ENCODE peak calls at places on chromosome 10, in nine cellular contexts. J, A, S, T, V, X, Y, N and M are unnamed samples. For H3K9me3, the result is how much of the 10 kb centered on the place peaks cover.

GRCh38 chr10:112758961-112759360 is 191.1 kb upstream of the TCF7L2 start:
- DNase-seq in J (no peak), A (no peak), S (no peak), T (no peak), V (no peak), X (no peak), Y (no peak), N (no peak), M (no peak)

GRCh38 chr10:91344117-91344856 is 65.9 kb upstream of the HECTD2 start:
- DNase-seq in J (no peak), A (no peak), S (no peak), T (no peak), V (no peak), X (no peak), Y (no peak), N (no peak), M (no peak)

GRCh38 chr10:50324680-50325393 is 73.5 kb upstream of the ASAH2 start:
- DNase-seq in J (no peak), A (no peak), S (no peak), T (no peak), V (no peak), X (no peak), Y (no peak), N (no peak), M (no peak)

GRCh38 chr10:71766717-71767419 is 6.5 kb downstream of the VSIR start:
- DNase-seq in J (peak), A (peak), S (peak), T (peak), V (peak), X (no peak), Y (peak), N (no peak), M (no peak)

GRCh38 chr10:27816305-27816704 is 70.7 kb upstream of the MKX start:
- DNase-seq in J (no peak), A (no peak), S (no peak), T (no peak), V (no peak), X (no peak), Y (no peak), N (no peak), M (no peak)

GRCh38 chr10:4771554-4772201 is 54.3 kb upstream of the AKR1E2 start:
- DNase-seq in J (no peak), A (no peak), S (no peak), T (peak), V (peak), X (no peak), Y (no peak), N (no peak), M (no peak)

GRCh38 chr10:36141786-36142560 is 499.9 kb upstream of the FZD8 start:
- DNase-seq in J (no peak), A (no peak), S (no peak), T (no peak), V (peak), X (no peak), Y (no peak), N (no peak), M (no peak)

GRCh38 chr10:93461124-93461806 is 20.9 kb downstream of the MYOF start:
- DNase-seq in J (no peak), A (no peak), S (no peak), T (no peak), V (no peak), X (no peak), Y (peak), N (no peak), M (no peak)

GRCh38 chr10:102644066-102644645 is at the start of gene TRIM8:
- DNase-seq in J (peak), A (peak), S (peak), T (no peak), V (peak), X (no peak), Y (no peak), N (peak), M (peak)

GRCh38 chr10:126171555-126171954 is 216.7 kb downstream of the ADAM12 start:
- DNase-seq in J (no peak), A (no peak), S (no peak), T (peak), V (peak), X (no peak), Y (no peak), N (no peak), M (no peak)

GRCh38 chr10:133278577-133279265 is 2.1 kb upstream of the ADAM8 start:
- DNase-seq in J (peak), A (peak), S (no peak), T (peak), V (peak), X (no peak), Y (no peak), N (no peak), M (peak)

GRCh38 chr10:77410523-77410922 is 227.1 kb downstream of the KCNMA1 start:
- DNase-seq in J (no peak), A (no peak), S (no peak), T (no peak), V (no peak), X (no peak), Y (no peak), N (no peak), M (no peak)

GRCh38 chr10:103732339-103732738 is 123.0 kb downstream of the SH3PXD2A start:
- DNase-seq in J (no peak), A (no peak), S (no peak), T (no peak), V (no peak), X (no peak), Y (no peak), N (no peak), M (no peak)

GRCh38 chr10:86071758-86072157 is 294.8 kb downstream of the GRID1 start:
- DNase-seq in J (no peak), A (no peak), S (no peak), T (no peak), V (no peak), X (no peak), Y (no peak), N (no peak), M (no peak)

GRCh38 chr10:104445359-104445758 is 91.7 kb downstream of the CFAP58 start:
- DNase-seq in J (no peak), A (no peak), S (no peak), T (peak), V (peak), X (no peak), Y (no peak), N (no peak), M (no peak)

GRCh38 chr10:121781101-121781500 is 146.7 kb downstream of the ATE1 start:
- DNase-seq in J (no peak), A (no peak), S (no peak), T (no peak), V (no peak), X (no peak), Y (no peak), N (no peak), M (no peak)

GRCh38 chr10:61935085-61935484 is 33.6 kb downstream of the ARID5B start:
- DNase-seq in J (no peak), A (no peak), S (no peak), T (peak), V (peak), X (no peak), Y (no peak), N (no peak), M (no peak)

GRCh38 chr10:131174211-131174565 is 137.3 kb downstream of the TCERG1L start:
- DNase-seq in J (no peak), A (no peak), S (no peak), T (no peak), V (no peak), X (no peak), Y (no peak), N (peak), M (no peak)

GRCh38 chr10:131170042-131170983 is 141.2 kb downstream of the TCERG1L start:
- DNase-seq in J (no peak), A (no peak), S (no peak), T (no peak), V (no peak), X (no peak), Y (no peak), N (peak), M (no peak)

GRCh38 chr10:131173484-131174210 is 137.9 kb downstream of the TCERG1L start:
- DNase-seq in J (no peak), A (no peak), S (no peak), T (no peak), V (no peak), X (no peak), Y (no peak), N (peak), M (no peak)

GRCh38 chr10:131174651-131175540 is 136.6 kb downstream of the TCERG1L start:
- DNase-seq in J (no peak), A (no peak), S (no peak), T (no peak), V (no peak), X (no peak), Y (no peak), N (peak), M (no peak)

GRCh38 chr10:131172433-131172832 is 139.1 kb downstream of the TCERG1L start:
- DNase-seq in J (no peak), A (no peak), S (no peak), T (no peak), V (no peak), X (no peak), Y (no peak), N (peak), M (no peak)
- H3K9me3 ChIP-seq in J (under half), A (under half), S (under half), T (under half), V (under half), X (under half), Y (under half), N (under half), M (under half)

DNA sequence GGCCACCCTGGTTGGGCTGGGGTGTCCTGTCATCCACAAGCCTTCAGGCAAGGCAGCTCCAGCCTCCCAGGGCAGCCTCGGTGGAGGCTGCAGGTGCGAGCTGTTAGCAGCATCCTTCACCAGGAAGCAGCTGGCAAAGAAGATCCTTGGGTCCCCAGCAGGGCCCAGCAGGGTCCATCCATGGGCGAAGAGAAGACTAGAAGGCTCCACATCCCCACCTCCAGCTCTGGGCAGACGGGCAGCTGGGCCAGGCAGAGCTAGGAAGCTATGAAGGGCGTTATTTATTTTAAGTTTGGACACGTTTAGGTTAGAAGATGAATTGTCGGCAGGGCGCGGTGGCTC is 348.5 kb downstream of the TCERG1L start:
- DNase-seq in J (no peak), A (no peak), S (no peak), T (no peak), V (no peak), X (no peak), Y (no peak), N (no peak), M (no peak)
- H3K9me3 ChIP-seq in J (under half), A (under half), S (under half), T (under half), V (under half), X (under half), Y (under half), N (under half), M (under half)

DNA sequence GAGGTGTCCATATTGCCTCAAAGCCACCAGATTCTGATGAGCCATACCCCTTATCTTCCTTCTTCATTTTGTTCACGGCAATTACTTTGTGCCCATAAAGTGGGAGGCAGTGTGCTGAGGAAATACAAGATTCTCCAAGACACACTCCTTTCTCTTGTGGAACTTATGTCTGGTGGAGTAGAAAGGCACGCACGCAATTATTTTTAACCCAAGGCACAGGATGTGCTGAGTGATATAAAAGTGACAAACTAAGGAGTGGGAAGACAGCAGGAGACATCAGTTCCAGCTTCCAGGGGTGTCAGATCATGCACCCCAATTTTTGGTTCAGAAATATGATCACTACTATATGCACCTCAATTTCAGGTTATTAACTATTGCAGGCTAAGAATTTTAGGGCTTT is 94.7 kb upstream of the PDCD4 start:
- DNase-seq in J (no peak), A (no peak), S (no peak), T (no peak), V (no peak), X (no peak), Y (no peak), N (no peak), M (no peak)
- H3K9me3 ChIP-seq in J (under half), A (under half), S (under half), T (under half), V (under half), X (under half), Y (under half), N (under half), M (under half)

GRCh38 chr10:32650246-32650655 is 204.3 kb downstream of the CCDC7 start:
- DNase-seq in J (peak), A (peak), S (no peak), T (peak), V (peak), X (no peak), Y (no peak), N (no peak), M (no peak)
- H3K9me3 ChIP-seq in J (under half), A (under half), S (under half), T (under half), V (under half), X (under half), Y (under half), N (under half), M (under half)

GRCh38 chr10:130254168-130255061 is 118.2 kb downstream of the GLRX3 start:
- DNase-seq in J (no peak), A (no peak), S (no peak), T (no peak), V (no peak), X (no peak), Y (no peak), N (no peak), M (no peak)
- H3K9me3 ChIP-seq in J (under half), A (under half), S (under half), T (under half), V (under half), X (under half), Y (under half), N (under half), M (under half)

DNA sequence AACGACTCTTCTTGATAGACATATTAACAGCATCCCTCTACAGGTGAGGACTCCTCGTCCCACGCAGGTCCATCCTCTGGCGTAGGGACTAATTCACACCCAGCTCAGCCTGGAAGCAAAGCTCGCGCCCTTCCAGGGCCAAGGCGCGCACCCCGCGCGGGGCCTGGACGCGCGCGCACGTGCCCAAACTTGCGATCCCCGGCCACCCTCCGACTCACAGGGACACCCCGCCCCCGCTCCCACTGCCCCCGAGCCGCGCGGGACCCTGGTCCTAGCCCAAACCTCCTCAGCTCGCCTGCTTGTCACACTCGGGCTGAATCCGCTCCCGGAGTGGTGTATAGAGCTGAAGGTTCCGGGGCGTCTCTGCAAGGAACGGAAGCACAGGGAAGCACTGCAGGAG is 76.9 kb downstream of the ZNF248 start:
- DNase-seq in J (no peak), A (no peak), S (no peak), T (no peak), V (no peak), X (no peak), Y (no peak), N (no peak), M (no peak)
- H3K9me3 ChIP-seq in J (under half), A (under half), S (under half), T (under half), V (under half), X (under half), Y (under half), N (half or more), M (under half)

GRCh38 chr10:85047979-85048378 is 719.6 kb downstream of the CCSER2 start:
- DNase-seq in J (no peak), A (no peak), S (no peak), T (no peak), V (no peak), X (no peak), Y (no peak), N (no peak), M (no peak)

GRCh38 chr10:85039311-85039710 is 710.9 kb downstream of the CCSER2 start:
- DNase-seq in J (no peak), A (no peak), S (no peak), T (no peak), V (no peak), X (no peak), Y (no peak), N (no peak), M (no peak)

GRCh38 chr10:85045046-85045445 is 716.7 kb downstream of the CCSER2 start:
- DNase-seq in J (no peak), A (no peak), S (no peak), T (no peak), V (no peak), X (no peak), Y (no peak), N (no peak), M (no peak)

GRCh38 chr10:85047170-85047834 is 718.9 kb downstream of the CCSER2 start:
- DNase-seq in J (no peak), A (no peak), S (no peak), T (no peak), V (no peak), X (no peak), Y (no peak), N (no peak), M (no peak)

GRCh38 chr10:85043207-85043606 is 714.8 kb downstream of the CCSER2 start:
- DNase-seq in J (no peak), A (no peak), S (no peak), T (no peak), V (no peak), X (no peak), Y (no peak), N (no peak), M (no peak)
- H3K9me3 ChIP-seq in J (under half), A (under half), S (under half), T (under half), V (under half), X (under half), Y (under half), N (under half), M (under half)

DNA sequence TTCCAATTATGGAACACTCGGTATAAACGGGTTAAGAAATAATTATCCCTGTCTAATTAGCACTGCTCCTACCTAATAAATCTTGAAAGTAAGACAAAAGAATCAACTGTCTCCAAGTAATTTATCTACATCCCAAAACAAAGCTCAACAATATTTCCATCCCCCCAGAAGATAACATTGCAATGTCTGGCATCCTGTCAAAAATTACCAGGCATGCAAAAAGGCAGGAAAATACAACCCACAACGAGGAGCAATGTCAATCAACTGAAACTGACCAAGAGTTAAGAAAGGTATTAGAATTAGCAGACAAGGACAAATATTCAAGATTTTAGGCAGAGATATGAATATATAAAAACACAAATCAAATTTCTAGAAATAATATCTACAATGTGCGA is 84.5 kb upstream of the SVIL start:
- DNase-seq in J (no peak), A (no peak), S (no peak), T (no peak), V (peak), X (no peak), Y (no peak), N (no peak), M (no peak)
- H3K9me3 ChIP-seq in J (under half), A (under half), S (under half), T (under half), V (under half), X (under half), Y (under half), N (under half), M (under half)

DNA sequence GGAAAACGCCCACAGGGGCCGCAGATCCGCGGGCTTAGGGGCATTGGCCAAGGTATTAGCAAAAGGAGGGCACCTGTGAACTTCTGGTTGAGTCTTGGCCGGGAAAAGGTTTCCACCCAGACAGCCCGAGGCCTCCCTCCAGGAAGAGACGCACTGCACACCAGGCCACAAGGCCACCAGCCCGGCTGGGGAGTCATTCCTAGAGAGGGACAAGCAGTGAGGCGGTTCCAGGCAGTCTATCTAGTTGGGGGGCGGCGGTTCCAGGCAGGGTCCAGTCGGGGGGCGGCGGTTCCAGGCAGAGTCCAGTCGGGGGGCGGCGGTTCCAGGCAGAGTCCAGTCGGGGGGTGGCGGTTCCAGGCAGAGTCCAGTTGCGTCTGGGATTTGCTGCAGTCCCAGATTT is 518.5 kb downstream of the GLRX3 start:
- DNase-seq in J (no peak), A (no peak), S (no peak), T (no peak), V (no peak), X (no peak), Y (no peak), N (no peak), M (no peak)
- H3K9me3 ChIP-seq in J (under half), A (under half), S (under half), T (under half), V (under half), X (under half), Y (under half), N (under half), M (under half)

GRCh38 chr10:129405389-129405788 is 61.7 kb upstream of the MGMT start:
- DNase-seq in J (no peak), A (no peak), S (no peak), T (no peak), V (no peak), X (no peak), Y (no peak), N (no peak), M (no peak)
- H3K9me3 ChIP-seq in J (under half), A (under half), S (under half), T (under half), V (under half), X (under half), Y (under half), N (under half), M (under half)